ENCODE peak calls at places on chromosomes 7 and 10, in seven cellular contexts. One of them, this sample, is unnamed.
A peak's percentile ranks its signal among the peaks of the same experiment; 100 is the strongest.

GRCh38 chr7:41367967-41368882 is 334.7 kb downstream of the INHBA start:
- DNase-seq in cardiac muscle cell: peak; percentile 72
- DNase-seq in endodermal cell: no peak
- DNase-seq in spleen: no peak
- DNase-seq in sigmoid colon: no peak
- DNase-seq in SJSA1: no peak
- DNase-seq in uterus: no peak
- DNase-seq in this sample: no peak

GRCh38 chr7:23347682-23348180 is 48.6 kb downstream of the MALSU1 start:
- DNase-seq in cardiac muscle cell: peak; percentile 75
- DNase-seq in endodermal cell: no peak
- DNase-seq in spleen: no peak
- DNase-seq in sigmoid colon: no peak
- DNase-seq in SJSA1: peak; percentile 62
- DNase-seq in uterus: no peak
- DNase-seq in this sample: no peak

GRCh38 chr10:123685260-123685659 is 19.1 kb downstream of the GPR26 start:
- DNase-seq in cardiac muscle cell: no peak
- DNase-seq in endodermal cell: no peak
- DNase-seq in spleen: no peak
- DNase-seq in sigmoid colon: no peak
- DNase-seq in SJSA1: no peak
- DNase-seq in uterus: no peak
- DNase-seq in this sample: no peak

GRCh38 chr7:102111063-102111757 is 175.5 kb upstream of the SH2B2 start:
- DNase-seq in cardiac muscle cell: no peak
- DNase-seq in endodermal cell: peak; percentile 38
- DNase-seq in spleen: peak; percentile 42
- DNase-seq in sigmoid colon: peak; percentile 53
- DNase-seq in SJSA1: no peak
- DNase-seq in uterus: no peak
- DNase-seq in this sample: peak; percentile 19

GRCh38 chr10:14953452-14954000 is 370 bp downstream of the DCLRE1C start:
- DNase-seq in cardiac muscle cell: peak; percentile 66
- DNase-seq in endodermal cell: no peak
- DNase-seq in spleen: peak; percentile 94
- DNase-seq in sigmoid colon: peak; percentile 77
- DNase-seq in SJSA1: peak; percentile 66
- DNase-seq in uterus: no peak
- DNase-seq in this sample: peak; percentile 84

GRCh38 chr10:97825020-97825739 is 24.5 kb upstream of the GOLGA7B start:
- DNase-seq in cardiac muscle cell: peak; percentile 10
- DNase-seq in endodermal cell: no peak
- DNase-seq in spleen: no peak
- DNase-seq in sigmoid colon: no peak
- DNase-seq in SJSA1: no peak
- DNase-seq in uterus: no peak
- DNase-seq in this sample: no peak

GRCh38 chr7:119197872-119198527 is 973.5 kb downstream of the ANKRD7 start:
- DNase-seq in cardiac muscle cell: peak; percentile 55
- DNase-seq in endodermal cell: peak; percentile 75
- DNase-seq in spleen: no peak
- DNase-seq in sigmoid colon: no peak
- DNase-seq in SJSA1: no peak
- DNase-seq in uterus: no peak
- DNase-seq in this sample: no peak

GRCh38 chr10:6737758-6738463 is 157.8 kb upstream of the PRKCQ start:
- DNase-seq in cardiac muscle cell: no peak
- DNase-seq in endodermal cell: no peak
- DNase-seq in spleen: no peak
- DNase-seq in sigmoid colon: no peak
- DNase-seq in SJSA1: no peak
- DNase-seq in uterus: no peak
- DNase-seq in this sample: no peak

GRCh38 chr7:75789501-75789900 is 17.5 kb upstream of the CCL26 start:
- DNase-seq in cardiac muscle cell: no peak
- DNase-seq in endodermal cell: no peak
- DNase-seq in spleen: no peak
- DNase-seq in sigmoid colon: no peak
- DNase-seq in SJSA1: no peak
- DNase-seq in uterus: no peak
- DNase-seq in this sample: no peak

GRCh38 chr7:47100815-47101435 is 481.0 kb downstream of the TNS3 start:
- DNase-seq in cardiac muscle cell: peak; percentile 84
- DNase-seq in endodermal cell: peak; percentile 91
- DNase-seq in spleen: no peak
- DNase-seq in sigmoid colon: no peak
- DNase-seq in SJSA1: peak; percentile 61
- DNase-seq in uterus: no peak
- DNase-seq in this sample: no peak

GRCh38 chr7:7639847-7640220 is 718 bp upstream of the UMAD1 start:
- DNase-seq in cardiac muscle cell: peak; percentile 24
- DNase-seq in endodermal cell: no peak
- DNase-seq in spleen: no peak
- DNase-seq in sigmoid colon: no peak
- DNase-seq in SJSA1: no peak
- DNase-seq in uterus: no peak
- DNase-seq in this sample: peak; percentile 63

GRCh38 chr10:56596257-56596656 is 235.2 kb upstream of the ZWINT start:
- DNase-seq in cardiac muscle cell: no peak
- DNase-seq in endodermal cell: no peak
- DNase-seq in spleen: no peak
- DNase-seq in sigmoid colon: no peak
- DNase-seq in SJSA1: no peak
- DNase-seq in uterus: no peak
- DNase-seq in this sample: no peak

GRCh38 chr7:107506683-107507339 is 37.0 kb downstream of the GPR22 start:
- DNase-seq in cardiac muscle cell: peak; percentile 21
- DNase-seq in endodermal cell: no peak
- DNase-seq in spleen: no peak
- DNase-seq in sigmoid colon: no peak
- DNase-seq in SJSA1: no peak
- DNase-seq in uterus: no peak
- DNase-seq in this sample: no peak

GRCh38 chr7:13411641-13412040 is 577.8 kb downstream of the ETV1 start:
- DNase-seq in cardiac muscle cell: no peak
- DNase-seq in endodermal cell: no peak
- DNase-seq in spleen: no peak
- DNase-seq in sigmoid colon: no peak
- DNase-seq in SJSA1: no peak
- DNase-seq in uterus: no peak
- DNase-seq in this sample: no peak

GRCh38 chr7:130884437-130885417 is 150.7 kb upstream of the KLF14 start:
- DNase-seq in cardiac muscle cell: peak; percentile 49
- DNase-seq in endodermal cell: no peak
- DNase-seq in spleen: no peak
- DNase-seq in sigmoid colon: no peak
- DNase-seq in SJSA1: no peak
- DNase-seq in uterus: no peak
- DNase-seq in this sample: peak; percentile 50

GRCh38 chr7:80346704-80347103 is 165.2 kb downstream of the GNAT3 start:
- DNase-seq in cardiac muscle cell: peak; percentile 57
- DNase-seq in endodermal cell: no peak
- DNase-seq in spleen: no peak
- DNase-seq in sigmoid colon: no peak
- DNase-seq in SJSA1: no peak
- DNase-seq in uterus: no peak
- DNase-seq in this sample: no peak

GRCh38 chr7:154171422-154171821 is 119.2 kb downstream of the DPP6 start:
- DNase-seq in cardiac muscle cell: no peak
- DNase-seq in endodermal cell: peak; percentile 82
- DNase-seq in spleen: no peak
- DNase-seq in sigmoid colon: no peak
- DNase-seq in SJSA1: no peak
- DNase-seq in uterus: no peak
- DNase-seq in this sample: no peak

GRCh38 chr10:77305650-77306632 is 331.7 kb downstream of the KCNMA1 start:
- DNase-seq in cardiac muscle cell: peak; percentile 15
- DNase-seq in endodermal cell: no peak
- DNase-seq in spleen: no peak
- DNase-seq in sigmoid colon: no peak
- DNase-seq in SJSA1: no peak
- DNase-seq in uterus: no peak
- DNase-seq in this sample: no peak

GRCh38 chr7:88635149-88635548 is 124.4 kb upstream of the ZNF804B start:
- DNase-seq in cardiac muscle cell: no peak
- DNase-seq in endodermal cell: peak; percentile 41
- DNase-seq in spleen: no peak
- DNase-seq in sigmoid colon: no peak
- DNase-seq in SJSA1: no peak
- DNase-seq in uterus: no peak
- DNase-seq in this sample: no peak

GRCh38 chr7:82443044-82443800 is at the start of gene CACNA2D1:
- DNase-seq in cardiac muscle cell: peak; percentile 45
- DNase-seq in endodermal cell: peak; percentile 84
- DNase-seq in spleen: no peak
- DNase-seq in sigmoid colon: peak; percentile 67
- DNase-seq in SJSA1: peak; percentile 56
- DNase-seq in uterus: peak; percentile 38
- DNase-seq in this sample: no peak

GRCh38 chr7:30928254-30928872 is 16.7 kb downstream of the AQP1 start:
- DNase-seq in cardiac muscle cell: no peak
- DNase-seq in endodermal cell: peak; percentile 15
- DNase-seq in spleen: peak; percentile 58
- DNase-seq in sigmoid colon: peak; percentile 42
- DNase-seq in SJSA1: no peak
- DNase-seq in uterus: no peak
- DNase-seq in this sample: peak; percentile 58

GRCh38 chr10:1255166-1255565 is 199.0 kb downstream of the WDR37 start:
- DNase-seq in cardiac muscle cell: peak; percentile 2
- DNase-seq in endodermal cell: peak; percentile 27
- DNase-seq in spleen: peak; percentile 58
- DNase-seq in sigmoid colon: no peak
- DNase-seq in SJSA1: no peak
- DNase-seq in uterus: no peak
- DNase-seq in this sample: no peak

GRCh38 chr10:78760463-78761240 is 308.1 kb upstream of the ZMIZ1 start:
- DNase-seq in cardiac muscle cell: no peak
- DNase-seq in endodermal cell: no peak
- DNase-seq in spleen: peak; percentile 70
- DNase-seq in sigmoid colon: no peak
- DNase-seq in SJSA1: no peak
- DNase-seq in uterus: no peak
- DNase-seq in this sample: no peak

GRCh38 chr10:17479015-17479615 is 24.7 kb upstream of the ST8SIA6 start:
- DNase-seq in cardiac muscle cell: no peak
- DNase-seq in endodermal cell: no peak
- DNase-seq in spleen: no peak
- DNase-seq in sigmoid colon: no peak
- DNase-seq in SJSA1: no peak
- DNase-seq in uterus: no peak
- DNase-seq in this sample: no peak

GRCh38 chr10:97597778-97598177 is 8.3 kb downstream of the C10orf62 start:
- DNase-seq in cardiac muscle cell: no peak
- DNase-seq in endodermal cell: no peak
- DNase-seq in spleen: no peak
- DNase-seq in sigmoid colon: no peak
- DNase-seq in SJSA1: no peak
- DNase-seq in uterus: no peak
- DNase-seq in this sample: no peak

GRCh38 chr10:80515511-80515910 is 22.2 kb upstream of the SH2D4B start:
- DNase-seq in cardiac muscle cell: no peak
- DNase-seq in endodermal cell: no peak
- DNase-seq in spleen: peak; percentile 65
- DNase-seq in sigmoid colon: peak; percentile 40
- DNase-seq in SJSA1: no peak
- DNase-seq in uterus: no peak
- DNase-seq in this sample: no peak

GRCh38 chr7:2309889-2310331 is 4.3 kb downstream of the SNX8 start:
- DNase-seq in cardiac muscle cell: peak; percentile 92
- DNase-seq in endodermal cell: peak; percentile 88
- DNase-seq in spleen: no peak
- DNase-seq in sigmoid colon: no peak
- DNase-seq in SJSA1: peak; percentile 87
- DNase-seq in uterus: no peak
- DNase-seq in this sample: no peak

GRCh38 chr7:100406767-100407166 is 21.7 kb downstream of the ZCWPW1 start:
- DNase-seq in cardiac muscle cell: peak; percentile 69
- DNase-seq in endodermal cell: no peak
- DNase-seq in spleen: no peak
- DNase-seq in sigmoid colon: no peak
- DNase-seq in SJSA1: peak; percentile 67
- DNase-seq in uterus: no peak
- DNase-seq in this sample: no peak
- H3K4me3 ChIP-seq in cardiac muscle cell: no peak overlapping the region
- H3K4me3 ChIP-seq in endodermal cell: no peak overlapping the region
- H3K4me3 ChIP-seq in spleen: no peak overlapping the region
- H3K4me3 ChIP-seq in sigmoid colon: no peak overlapping the region
- H3K4me3 ChIP-seq in SJSA1: no peak overlapping the region
- H3K4me3 ChIP-seq in uterus: no peak overlapping the region
- H3K4me3 ChIP-seq in this sample: no peak overlapping the region

DNA sequence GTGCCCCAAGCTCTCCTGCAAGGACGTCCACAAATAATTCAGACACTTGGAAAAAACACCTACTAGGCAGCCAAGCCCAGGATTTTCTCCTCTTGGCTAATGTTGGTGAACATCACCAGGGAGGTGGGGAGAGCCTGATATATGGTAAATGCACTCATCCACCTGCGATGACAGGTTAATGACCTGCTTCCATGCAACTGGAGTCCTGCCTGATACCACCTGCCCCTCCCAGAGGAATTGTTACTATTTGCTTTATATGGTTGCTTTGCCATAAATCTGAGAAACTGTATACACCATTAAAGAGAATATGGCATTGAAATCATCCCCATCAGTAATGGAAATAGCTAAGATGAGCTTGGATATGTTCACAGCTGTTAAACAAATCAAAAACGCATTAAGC is 208.2 kb downstream of the PRPF18 start:
- DNase-seq in cardiac muscle cell: no peak
- DNase-seq in endodermal cell: no peak
- DNase-seq in spleen: no peak
- DNase-seq in sigmoid colon: no peak
- DNase-seq in SJSA1: no peak
- DNase-seq in uterus: no peak
- DNase-seq in this sample: no peak
- H3K27ac ChIP-seq in cardiac muscle cell: no peak overlapping the region
- H3K27ac ChIP-seq in endodermal cell: no peak overlapping the region
- H3K27ac ChIP-seq in spleen: peak overlapping the region; percentile 23
- H3K27ac ChIP-seq in sigmoid colon: no peak overlapping the region
- H3K27ac ChIP-seq in SJSA1: no peak overlapping the region
- H3K27ac ChIP-seq in uterus: no peak overlapping the region
- H3K27ac ChIP-seq in this sample: no peak overlapping the region

GRCh38 chr7:77531038-77531437 is 6.1 kb upstream of the PTPN12 start:
- DNase-seq in cardiac muscle cell: no peak
- DNase-seq in endodermal cell: no peak
- DNase-seq in spleen: no peak
- DNase-seq in sigmoid colon: no peak
- DNase-seq in SJSA1: no peak
- DNase-seq in uterus: no peak
- DNase-seq in this sample: no peak
- H3K4me3 ChIP-seq in cardiac muscle cell: no peak overlapping the region
- H3K4me3 ChIP-seq in endodermal cell: no peak overlapping the region
- H3K4me3 ChIP-seq in spleen: no peak overlapping the region
- H3K4me3 ChIP-seq in sigmoid colon: no peak overlapping the region
- H3K4me3 ChIP-seq in SJSA1: no peak overlapping the region
- H3K4me3 ChIP-seq in uterus: no peak overlapping the region
- H3K4me3 ChIP-seq in this sample: no peak overlapping the region

DNA sequence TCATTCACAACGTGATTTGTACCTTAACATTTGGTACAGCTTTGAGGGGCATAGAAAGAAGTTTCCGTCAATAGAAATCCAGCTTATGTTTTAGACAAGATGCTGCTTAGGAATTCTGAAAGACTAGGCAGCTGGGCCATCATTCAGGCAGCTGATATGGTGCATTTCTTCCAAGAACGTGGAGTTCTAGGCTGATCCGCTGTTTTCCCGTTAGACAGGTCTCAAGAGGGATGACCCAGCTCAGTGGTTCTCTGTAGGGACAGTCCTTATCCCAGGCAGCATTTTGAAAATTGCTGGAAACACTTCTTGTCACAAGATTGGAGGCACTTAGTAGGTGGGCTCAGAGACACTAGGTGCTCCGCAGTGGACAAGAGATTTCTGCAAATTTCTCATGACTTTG is 242.7 kb upstream of the FOXK1 start:
- DNase-seq in cardiac muscle cell: no peak
- DNase-seq in endodermal cell: no peak
- DNase-seq in spleen: no peak
- DNase-seq in sigmoid colon: no peak
- DNase-seq in SJSA1: no peak
- DNase-seq in uterus: no peak
- DNase-seq in this sample: no peak
- H3K27ac ChIP-seq in cardiac muscle cell: no peak overlapping the region
- H3K27ac ChIP-seq in endodermal cell: no peak overlapping the region
- H3K27ac ChIP-seq in spleen: no peak overlapping the region
- H3K27ac ChIP-seq in sigmoid colon: no peak overlapping the region
- H3K27ac ChIP-seq in SJSA1: no peak overlapping the region
- H3K27ac ChIP-seq in uterus: no peak overlapping the region
- H3K27ac ChIP-seq in this sample: no peak overlapping the region

This sample was measured in ascending aorta.